ENCODE peak calls at places on chromosome 2, in six cellular contexts. U, K, D, W, J and Y are unnamed samples.

GRCh38 chr2:120675460-120676130 is 60.1 kb upstream of the GLI2 start:
- DNase-seq in U (no peak), K (no peak), D (peak; percentile 66), W (peak; percentile 86), J (no peak), Y (no peak)

GRCh38 chr2:176285321-176285720 is 16.1 kb downstream of the MTX2 start:
- DNase-seq in U (no peak), K (no peak), D (no peak), W (no peak), J (no peak), Y (no peak)

GRCh38 chr2:219469186-219469724 is 29.4 kb upstream of the GMPPA start:
- DNase-seq in U (no peak), K (no peak), D (peak; percentile 30), W (no peak), J (no peak), Y (no peak)

GRCh38 chr2:240197439-240198139 is 57.1 kb upstream of the OTOS start:
- DNase-seq in U (no peak), K (no peak), D (no peak), W (peak; percentile 31), J (no peak), Y (no peak)

GRCh38 chr2:147525724-147526489 is 318.9 kb upstream of the ACVR2A start:
- DNase-seq in U (no peak), K (no peak), D (no peak), W (no peak), J (no peak), Y (no peak)

GRCh38 chr2:222000326-222000725 is 298.5 kb downstream of the PAX3 start:
- DNase-seq in U (peak; percentile 19), K (no peak), D (no peak), W (no peak), J (no peak), Y (no peak)

GRCh38 chr2:202249521-202249850 is 11.1 kb upstream of the SUMO1 start:
- DNase-seq in U (no peak), K (no peak), D (no peak), W (no peak), J (no peak), Y (no peak)

GRCh38 chr2:125264453-125264852 is 1239.4 kb downstream of the CNTNAP5 start:
- DNase-seq in U (no peak), K (no peak), D (no peak), W (no peak), J (no peak), Y (no peak)

GRCh38 chr2:230908595-230909191 is 16.3 kb downstream of the GPR55 start:
- DNase-seq in U (peak; percentile 64), K (peak; percentile 34), D (peak; percentile 37), W (peak; percentile 45), J (no peak), Y (peak; percentile 37)

GRCh38 chr2:205161156-205161555 is 521.1 kb upstream of the NRP2 start:
- DNase-seq in U (no peak), K (no peak), D (no peak), W (no peak), J (no peak), Y (no peak)

GRCh38 chr2:31978998-31979397 is 31.8 kb downstream of the MEMO1 start:
- DNase-seq in U (no peak), K (no peak), D (no peak), W (no peak), J (no peak), Y (no peak)

GRCh38 chr2:43486604-43487003 is 109.2 kb downstream of the THADA start:
- DNase-seq in U (no peak), K (no peak), D (peak; percentile 65), W (no peak), J (no peak), Y (no peak)

GRCh38 chr2:6975988-6976387 is 58.8 kb downstream of the RNF144A start:
- DNase-seq in U (no peak), K (no peak), D (no peak), W (no peak), J (no peak), Y (no peak)

GRCh38 chr2:60366178-60366577 is 187.3 kb downstream of the BCL11A start:
- DNase-seq in U (no peak), K (no peak), D (no peak), W (no peak), J (no peak), Y (no peak)

GRCh38 chr2:185578293-185578692 is 160.3 kb upstream of the FSIP2 start:
- DNase-seq in U (no peak), K (no peak), D (no peak), W (no peak), J (no peak), Y (no peak)